ENCODE peak calls at places on chromosomes 3 and 15, in seven cellular contexts. O, N, R, K, D, A and H are unnamed samples.

GRCh38 chr3:197866035-197866434 is 75.0 kb downstream of the LRCH3 start:
- DNase-seq in D (no peak), A (no peak), R (no peak), N (no peak), K (no peak), O (no peak), H (no peak)

GRCh38 chr3:48661501-48662139 is 1.1 kb downstream of the CELSR3 start:
- DNase-seq in R (peak), N (peak), K (peak), O (peak), D (no peak), A (peak), H (peak)

GRCh38 chr3:151766454-151766853 is 32.7 kb downstream of the AADACL2 start:
- DNase-seq in N (peak), R (no peak), O (no peak), D (no peak), A (peak), K (no peak), H (no peak)

GRCh38 chr15:40512440-40512839 is 41.7 kb downstream of the CHST14 start:
- DNase-seq in R (no peak), O (no peak), D (no peak), K (no peak), N (no peak), A (no peak), H (no peak)

GRCh38 chr3:12686096-12686495 is 22.2 kb upstream of the RAF1 start:
- DNase-seq in R (no peak), O (no peak), N (no peak), K (no peak), A (no peak), D (no peak), H (no peak)

GRCh38 chr15:25173241-25174028 is 218.6 kb downstream of the SNRPN start:
- DNase-seq in R (no peak), O (peak), D (no peak), K (no peak), A (no peak), N (no peak), H (no peak)

GRCh38 chr15:35958021-35958420 is 412.1 kb upstream of the DPH6 start:
- DNase-seq in K (no peak), R (no peak), A (peak), N (peak), D (no peak), O (no peak), H (no peak)

GRCh38 chr3:129824926-129825541 is 68.5 kb downstream of the TMCC1 start:
- DNase-seq in A (peak), R (peak), K (peak), D (peak), O (peak), N (peak), H (peak)

GRCh38 chr3:62500556-62501294 is 127.4 kb upstream of the FEZF2 start:
- DNase-seq in N (peak), O (no peak), R (no peak), K (no peak), A (no peak), D (no peak), H (no peak)

GRCh38 chr15:61639491-61639890 is 410.4 kb upstream of the RORA start:
- DNase-seq in O (no peak), R (peak), D (no peak), K (no peak), N (no peak), A (no peak), H (no peak)

GRCh38 chr3:130973401-130973800 is 53.2 kb downstream of the ASTE1 start:
- DNase-seq in A (no peak), R (no peak), O (no peak), K (no peak), D (no peak), N (peak), H (no peak)

GRCh38 chr15:74863239-74864056 is 9.7 kb downstream of the SCAMP2 start:
- DNase-seq in O (no peak), N (peak), A (peak), R (no peak), D (peak), K (no peak), H (no peak)

GRCh38 chr15:101017935-101018849 is 99.0 kb downstream of the LRRK1 start:
- DNase-seq in K (no peak), A (peak), R (no peak), O (peak), D (no peak), N (peak), H (no peak)

GRCh38 chr3:69671082-69671952 is 67.9 kb upstream of the MITF start:
- DNase-seq in N (peak), R (peak), D (no peak), A (peak), K (peak), O (peak), H (peak)

GRCh38 chr15:87959658-87960057 is 296.9 kb downstream of the NTRK3 start:
- DNase-seq in A (no peak), D (no peak), K (no peak), R (no peak), O (no peak), N (no peak), H (no peak)

GRCh38 chr15:24761704-24762302 is 86.2 kb downstream of the NPAP1 start:
- DNase-seq in N (peak), A (peak), R (no peak), D (no peak), K (no peak), O (no peak), H (no peak)

GRCh38 chr3:167115331-167115934 is 264.7 kb downstream of the ZBBX start:
- DNase-seq in O (no peak), K (no peak), R (no peak), N (no peak), A (no peak), D (no peak), H (no peak)

GRCh38 chr3:177596248-177596821 is 399.1 kb upstream of the TBL1XR1 start:
- DNase-seq in D (no peak), N (peak), R (no peak), A (no peak), O (no peak), K (peak), H (no peak)

GRCh38 chr3:129606522-129607390 is at the start of gene PLXND1:
- DNase-seq in D (no peak), R (peak), O (peak), N (peak), K (peak), A (peak), H (peak)

GRCh38 chr3:142940000-142940399 is 23.5 kb downstream of the PAQR9 start:
- DNase-seq in N (no peak), A (no peak), D (no peak), R (no peak), K (no peak), O (no peak), H (no peak)

GRCh38 chr3:140206196-140207040 is 271.4 kb downstream of the CLSTN2 start:
- DNase-seq in R (peak), N (peak), A (peak), O (peak), K (no peak), D (no peak), H (peak)

GRCh38 chr3:141391298-141392017 is 23.2 kb downstream of the ZBTB38 start:
- DNase-seq in O (no peak), A (peak), N (no peak), R (no peak), K (no peak), D (no peak), H (no peak)

GRCh38 chr3:143597774-143598652 is 250.3 kb downstream of the SLC9A9 start:
- DNase-seq in K (no peak), D (no peak), N (no peak), R (peak), A (no peak), O (no peak), H (no peak)

GRCh38 chr3:63800097-63800496 is 19.0 kb upstream of the C3orf49 start:
- DNase-seq in K (no peak), D (no peak), O (no peak), N (no peak), A (no peak), R (no peak), H (no peak)

GRCh38 chr3:28726840-28727239 is 378.2 kb upstream of the AZI2 start:
- DNase-seq in K (no peak), A (peak), N (peak), O (peak), D (no peak), R (peak), H (peak)

GRCh38 chr3:141460097-141460704 is 26.6 kb upstream of the RASA2 start:
- DNase-seq in A (peak), N (peak), K (peak), R (peak), D (peak), O (peak), H (peak)

GRCh38 chr15:62164500-62165028 is 521 bp downstream of the C2CD4B start:
- DNase-seq in O (no peak), D (no peak), N (no peak), K (no peak), R (peak), A (peak), H (peak)

GRCh38 chr15:50049871-50050270 is 69.2 kb downstream of the ATP8B4 start:
- DNase-seq in N (peak), A (peak), O (no peak), K (no peak), D (no peak), R (no peak), H (no peak)

GRCh38 chr15:37872661-37873060 is 61.8 kb upstream of the TMCO5A start:
- DNase-seq in D (no peak), A (no peak), R (no peak), K (no peak), N (peak), O (no peak), H (no peak)

GRCh38 chr3:76582632-76583378 is 457.1 kb upstream of the ROBO2 start:
- DNase-seq in K (no peak), R (no peak), N (peak), O (no peak), A (no peak), D (no peak), H (no peak)

GRCh38 chr3:76586471-76586870 is 453.4 kb upstream of the ROBO2 start:
- DNase-seq in A (no peak), R (no peak), K (no peak), N (no peak), D (no peak), O (no peak), H (no peak)

GRCh38 chr3:76582098-76582497 is 457.8 kb upstream of the ROBO2 start:
- DNase-seq in R (no peak), A (no peak), O (no peak), K (no peak), D (no peak), N (no peak), H (no peak)

DNA sequence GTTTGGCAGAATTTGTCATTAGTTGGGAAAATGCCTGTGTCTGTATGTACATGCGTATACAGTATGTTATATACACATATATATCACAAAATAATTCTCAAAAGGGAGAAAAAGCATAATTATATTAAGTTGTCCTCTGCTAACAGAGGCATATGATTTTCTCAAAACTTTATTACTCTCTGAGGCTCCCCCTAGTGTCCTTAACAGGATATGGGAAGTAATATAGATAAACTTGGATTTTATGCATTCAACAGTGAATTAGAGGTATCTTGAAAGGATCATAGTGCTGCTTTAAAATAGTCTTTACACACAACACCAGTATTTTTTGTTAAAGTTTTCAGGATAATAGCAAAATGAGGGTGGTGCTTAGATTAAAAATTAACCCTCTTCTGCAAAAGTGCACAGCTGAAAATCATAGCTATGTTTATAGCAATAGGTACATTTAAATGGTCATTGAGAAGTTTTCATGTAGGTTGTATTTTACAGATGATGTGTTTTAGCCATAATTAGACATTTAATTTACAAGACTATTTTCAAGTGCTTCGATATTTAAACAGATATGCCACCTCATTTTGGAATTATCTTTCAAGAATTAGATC is 454.0 kb upstream of the ROBO2 start:
- DNase-seq in K (peak), R (peak), N (peak), A (peak), D (no peak), O (no peak), H (no peak)
- TF ChIP-seq CTCF in K (no peak), R (peak), N (peak), A (peak), D (peak), O (peak), H (peak)

GRCh38 chr3:42819351-42819965 is 10.2 kb downstream of the ACKR2 start:
- DNase-seq in D (no peak), A (no peak), K (peak), R (peak), O (no peak), N (no peak), H (peak)
- TF ChIP-seq CTCF in D (peak), A (no peak), K (peak), R (no peak), O (no peak), N (no peak), H (peak)

GRCh38 chr3:9826815-9827574 is 16.8 kb downstream of the RPUSD3 start:
- DNase-seq in D (no peak), O (no peak), N (peak), K (peak), R (no peak), A (peak), H (peak)
- TF ChIP-seq CTCF in D (no peak), O (no peak), N (peak), K (peak), R (no peak), A (no peak), H (peak)

DNA sequence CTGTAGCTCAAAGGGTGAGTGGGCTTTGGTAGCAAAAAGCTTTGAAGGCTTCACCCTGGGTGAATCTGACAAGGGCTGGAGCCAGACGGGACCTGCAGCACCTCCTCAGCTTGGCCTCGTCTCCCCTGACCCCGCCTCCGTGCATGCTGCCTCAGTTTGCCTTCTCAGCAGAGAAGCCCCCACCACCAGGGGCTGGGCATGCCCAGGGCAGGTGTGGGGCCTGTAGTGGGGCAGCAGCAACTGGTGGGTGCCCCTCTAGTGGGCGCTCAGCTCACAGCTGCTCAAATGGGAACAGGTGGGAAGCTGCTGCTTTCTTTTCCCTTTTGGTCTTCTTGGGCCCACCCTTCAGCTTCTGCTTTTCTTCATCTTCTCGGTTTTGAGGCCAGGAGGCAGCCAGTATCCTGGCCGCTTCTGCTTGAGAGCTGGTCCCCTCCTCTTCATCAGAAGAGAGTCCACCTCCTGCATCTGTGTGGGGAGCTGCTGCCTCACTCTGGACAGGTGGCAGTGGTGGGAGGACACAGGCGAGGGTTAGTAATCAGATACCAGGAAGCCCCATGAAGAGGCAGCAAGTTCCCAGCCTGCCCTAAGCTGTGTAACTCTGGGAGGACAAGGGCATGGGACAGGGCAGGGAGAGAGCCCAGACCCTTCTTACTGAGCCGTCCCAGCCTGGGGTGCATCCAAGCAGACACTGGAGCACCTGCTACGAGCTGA is 21.0 kb downstream of the TMEM43 start:
- DNase-seq in O (no peak), R (no peak), K (no peak), N (no peak), A (no peak), D (no peak), H (no peak)
- TF ChIP-seq CTCF in O (no peak), R (peak), K (peak), N (no peak), A (no peak), D (no peak), H (no peak)

DNA sequence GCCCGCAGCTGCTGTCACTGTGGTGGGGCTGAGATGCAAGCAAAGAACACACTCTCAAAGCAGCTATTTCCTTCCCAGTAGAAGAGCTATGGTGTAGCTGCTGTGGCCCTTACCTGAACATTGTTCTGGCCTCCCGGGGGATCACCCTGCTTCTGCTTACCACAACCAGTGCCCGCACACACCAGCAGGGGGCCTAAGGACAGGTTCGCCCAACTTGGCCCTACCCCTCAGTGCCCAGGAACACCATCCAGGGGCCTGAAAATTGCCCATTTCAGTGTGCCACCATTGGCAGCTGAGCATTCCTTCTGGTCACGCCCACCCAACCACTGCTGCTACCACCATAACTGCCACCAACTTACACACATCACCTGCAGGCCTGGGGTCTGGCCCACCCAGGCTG is 113.0 kb downstream of the TP63 start:
- DNase-seq in R (no peak), N (no peak), A (no peak), K (no peak), D (no peak), O (no peak), H (no peak)
- TF ChIP-seq CTCF in R (no peak), N (no peak), A (no peak), K (no peak), D (no peak), O (no peak), H (no peak)

DNA sequence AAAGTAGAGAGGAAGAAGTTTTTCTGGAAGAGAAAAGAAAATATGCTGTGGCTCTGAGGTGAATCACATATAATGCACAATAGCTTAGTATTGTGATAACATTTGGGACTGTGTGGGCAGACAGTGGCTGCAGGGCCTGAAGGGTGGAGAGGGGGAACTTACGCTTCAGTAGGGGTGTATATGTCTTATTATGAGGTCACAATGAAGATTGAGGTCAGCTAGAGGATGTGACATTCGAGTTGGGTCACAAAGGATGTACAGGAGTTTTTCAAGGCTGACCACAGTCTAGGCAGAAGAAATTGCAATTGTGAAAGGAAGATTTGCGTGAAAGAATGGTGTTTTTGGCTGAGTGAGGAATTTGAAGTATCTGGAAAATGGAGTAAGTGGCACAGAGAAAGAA is 414.8 kb downstream of the LPP start:
- DNase-seq in K (no peak), O (no peak), R (no peak), A (peak), D (no peak), N (no peak), H (no peak)
- TF ChIP-seq CTCF in K (no peak), O (no peak), R (no peak), A (no peak), D (no peak), N (no peak), H (no peak)